ENCODE peak calls at places on chromosomes 12 and 14, in six cellular contexts. One of them, this sample, is unnamed.

GRCh38 chr12:31298510-31298904 is 27.4 kb downstream of the SINHCAF start:
- DNase-seq in K562: no peak
- DNase-seq in H1: no peak
- DNase-seq in GM12878: peak; percentile 48
- DNase-seq in SK-N-SH: no peak
- DNase-seq in HepG2: no peak
- DNase-seq in this sample: no peak

GRCh38 chr14:32252030-32252670 is 49.1 kb upstream of the RNU6-8 start:
- DNase-seq in SK-N-SH: peak; percentile 76
- DNase-seq in H1: peak; percentile 53
- DNase-seq in K562: peak; percentile 67
- DNase-seq in HepG2: peak; percentile 89
- DNase-seq in GM12878: peak; percentile 36
- DNase-seq in this sample: peak; percentile 80

GRCh38 chr12:66538970-66539369 is 139.9 kb downstream of the GRIP1 start:
- DNase-seq in K562: no peak
- DNase-seq in H1: no peak
- DNase-seq in GM12878: no peak
- DNase-seq in SK-N-SH: no peak
- DNase-seq in HepG2: no peak
- DNase-seq in this sample: no peak

GRCh38 chr12:62190081-62190480 is 70.1 kb upstream of the USP15 start:
- DNase-seq in GM12878: no peak
- DNase-seq in HepG2: no peak
- DNase-seq in K562: no peak
- DNase-seq in SK-N-SH: no peak
- DNase-seq in H1: no peak
- DNase-seq in this sample: no peak

GRCh38 chr12:48165089-48166031 is 8.0 kb upstream of the ASB8 start:
- DNase-seq in HepG2: peak; percentile 44
- DNase-seq in GM12878: peak; percentile 45
- DNase-seq in H1: no peak
- DNase-seq in K562: peak; percentile 77
- DNase-seq in SK-N-SH: peak; percentile 67
- DNase-seq in this sample: peak; percentile 59

GRCh38 chr14:70821916-70822705 is 12.8 kb upstream of the MAP3K9 start:
- DNase-seq in HepG2: no peak
- DNase-seq in H1: peak; percentile 82
- DNase-seq in GM12878: no peak
- DNase-seq in K562: no peak
- DNase-seq in SK-N-SH: peak; percentile 87
- DNase-seq in this sample: peak; percentile 62

GRCh38 chr12:80121661-80122060 is 22.3 kb downstream of the OTOGL start:
- DNase-seq in SK-N-SH: no peak
- DNase-seq in H1: no peak
- DNase-seq in HepG2: no peak
- DNase-seq in GM12878: no peak
- DNase-seq in K562: no peak
- DNase-seq in this sample: no peak

GRCh38 chr12:110613771-110614684 is at the start of gene TCTN1:
- DNase-seq in GM12878: peak; percentile 70
- DNase-seq in SK-N-SH: peak; percentile 98
- DNase-seq in HepG2: peak; percentile 87
- DNase-seq in H1: peak; percentile 97
- DNase-seq in K562: peak; percentile 97
- DNase-seq in this sample: peak; percentile 95

GRCh38 chr12:97151481-97151880 is 244.4 kb downstream of the NEDD1 start:
- DNase-seq in HepG2: no peak
- DNase-seq in H1: no peak
- DNase-seq in K562: no peak
- DNase-seq in GM12878: no peak
- DNase-seq in SK-N-SH: no peak
- DNase-seq in this sample: no peak

GRCh38 chr12:100643246-100643645 is 69.8 kb downstream of the GAS2L3 start:
- DNase-seq in K562: no peak
- DNase-seq in GM12878: no peak
- DNase-seq in HepG2: no peak
- DNase-seq in H1: no peak
- DNase-seq in SK-N-SH: no peak
- DNase-seq in this sample: no peak

GRCh38 chr14:77645520-77646230 is 29.2 kb upstream of the SPTLC2 start:
- DNase-seq in H1: no peak
- DNase-seq in SK-N-SH: no peak
- DNase-seq in K562: peak; percentile 68
- DNase-seq in HepG2: no peak
- DNase-seq in GM12878: no peak
- DNase-seq in this sample: no peak

GRCh38 chr12:109503611-109504010 is 26.2 kb downstream of the UBE3B start:
- DNase-seq in GM12878: no peak
- DNase-seq in H1: no peak
- DNase-seq in SK-N-SH: no peak
- DNase-seq in K562: no peak
- DNase-seq in HepG2: no peak
- DNase-seq in this sample: no peak

GRCh38 chr12:10501031-10501430 is 4.7 kb upstream of the EIF2S3B start:
- DNase-seq in K562: no peak
- DNase-seq in HepG2: no peak
- DNase-seq in SK-N-SH: no peak
- DNase-seq in GM12878: no peak
- DNase-seq in H1: no peak
- DNase-seq in this sample: no peak

GRCh38 chr14:80973918-80974317 is 18.5 kb downstream of the TSHR start:
- DNase-seq in SK-N-SH: no peak
- DNase-seq in H1: no peak
- DNase-seq in GM12878: no peak
- DNase-seq in HepG2: no peak
- DNase-seq in K562: no peak
- DNase-seq in this sample: no peak

GRCh38 chr12:4478933-4479332 is 33.3 kb upstream of the FGF6 start:
- DNase-seq in GM12878: no peak
- DNase-seq in SK-N-SH: no peak
- DNase-seq in HepG2: no peak
- DNase-seq in H1: no peak
- DNase-seq in K562: no peak
- DNase-seq in this sample: no peak

GRCh38 chr14:61222388-61222787 is 58.8 kb downstream of the TMEM30B start:
- DNase-seq in H1: no peak
- DNase-seq in HepG2: no peak
- DNase-seq in GM12878: no peak
- DNase-seq in K562: no peak
- DNase-seq in SK-N-SH: no peak
- DNase-seq in this sample: no peak

GRCh38 chr12:112992541-112993398 is 14.5 kb downstream of the OAS2 start:
- DNase-seq in GM12878: no peak
- DNase-seq in H1: peak; percentile 91
- DNase-seq in SK-N-SH: peak; percentile 70
- DNase-seq in K562: peak; percentile 73
- DNase-seq in HepG2: peak; percentile 63
- DNase-seq in this sample: peak; percentile 75

GRCh38 chr12:102364709-102365108 is 115.7 kb downstream of the IGF1 start:
- DNase-seq in K562: no peak
- DNase-seq in GM12878: no peak
- DNase-seq in SK-N-SH: no peak
- DNase-seq in H1: no peak
- DNase-seq in HepG2: no peak
- DNase-seq in this sample: no peak

GRCh38 chr12:76316468-76316867 is 31.7 kb downstream of the BBS10 start:
- DNase-seq in K562: no peak
- DNase-seq in HepG2: no peak
- DNase-seq in SK-N-SH: no peak
- DNase-seq in H1: no peak
- DNase-seq in GM12878: no peak
- DNase-seq in this sample: no peak

GRCh38 chr14:44912041-44912869 is 49.5 kb downstream of the KLHL28 start:
- DNase-seq in SK-N-SH: peak; percentile 34
- DNase-seq in HepG2: no peak
- DNase-seq in K562: no peak
- DNase-seq in H1: no peak
- DNase-seq in GM12878: no peak
- DNase-seq in this sample: no peak

GRCh38 chr14:101200650-101201516 is 297.4 kb upstream of the RTL1 start:
- DNase-seq in GM12878: no peak
- DNase-seq in K562: no peak
- DNase-seq in HepG2: no peak
- DNase-seq in H1: peak; percentile 13
- DNase-seq in SK-N-SH: peak; percentile 13
- DNase-seq in this sample: no peak

GRCh38 chr14:74898694-74899093 is 17.0 kb downstream of the DLST start:
- DNase-seq in K562: no peak
- DNase-seq in H1: no peak
- DNase-seq in HepG2: peak; percentile 82
- DNase-seq in SK-N-SH: no peak
- DNase-seq in GM12878: no peak
- DNase-seq in this sample: no peak

GRCh38 chr14:74905595-74906142 is 17.4 kb downstream of the RPS6KL1 start:
- DNase-seq in SK-N-SH: peak; percentile 86
- DNase-seq in HepG2: peak; percentile 36
- DNase-seq in K562: peak; percentile 74
- DNase-seq in H1: peak; percentile 95
- DNase-seq in GM12878: no peak
- DNase-seq in this sample: peak; percentile 60

GRCh38 chr14:74904623-74905503 is 18.2 kb downstream of the RPS6KL1 start:
- DNase-seq in K562: no peak
- DNase-seq in HepG2: no peak
- DNase-seq in SK-N-SH: no peak
- DNase-seq in H1: no peak
- DNase-seq in GM12878: no peak
- DNase-seq in this sample: no peak

GRCh38 chr14:74906923-74907620 is 16.0 kb downstream of the RPS6KL1 start:
- DNase-seq in SK-N-SH: no peak
- DNase-seq in HepG2: no peak
- DNase-seq in K562: no peak
- DNase-seq in GM12878: no peak
- DNase-seq in H1: no peak
- DNase-seq in this sample: no peak

GRCh38 chr14:74902941-74903705 is 19.9 kb downstream of the RPS6KL1 start:
- DNase-seq in SK-N-SH: no peak
- DNase-seq in HepG2: no peak
- DNase-seq in GM12878: no peak
- DNase-seq in K562: no peak
- DNase-seq in H1: no peak
- DNase-seq in this sample: no peak
- TF ChIP-seq MAX in SK-N-SH: no peak
- TF ChIP-seq MAX in HepG2: no peak
- TF ChIP-seq MAX in GM12878: no peak
- TF ChIP-seq MAX in K562: no peak
- TF ChIP-seq MAX in H1: no peak
- TF ChIP-seq MAX in this sample: no peak

GRCh38 chr12:196436-196835 is 17.5 kb downstream of the SLC6A12 start:
- DNase-seq in SK-N-SH: no peak
- DNase-seq in HepG2: no peak
- DNase-seq in GM12878: no peak
- DNase-seq in H1: no peak
- DNase-seq in K562: no peak
- DNase-seq in this sample: no peak

GRCh38 chr12:197911-198695 is 15.9 kb downstream of the SLC6A12 start:
- DNase-seq in HepG2: no peak
- DNase-seq in K562: no peak
- DNase-seq in H1: no peak
- DNase-seq in GM12878: no peak
- DNase-seq in SK-N-SH: no peak
- DNase-seq in this sample: no peak

GRCh38 chr12:201361-201760 is 12.6 kb downstream of the SLC6A12 start:
- DNase-seq in HepG2: no peak
- DNase-seq in H1: no peak
- DNase-seq in SK-N-SH: no peak
- DNase-seq in GM12878: no peak
- DNase-seq in K562: no peak
- DNase-seq in this sample: no peak

GRCh38 chr12:197347-197746 is 16.6 kb downstream of the SLC6A12 start:
- DNase-seq in K562: no peak
- DNase-seq in SK-N-SH: no peak
- DNase-seq in HepG2: no peak
- DNase-seq in GM12878: no peak
- DNase-seq in H1: no peak
- DNase-seq in this sample: no peak

DNA sequence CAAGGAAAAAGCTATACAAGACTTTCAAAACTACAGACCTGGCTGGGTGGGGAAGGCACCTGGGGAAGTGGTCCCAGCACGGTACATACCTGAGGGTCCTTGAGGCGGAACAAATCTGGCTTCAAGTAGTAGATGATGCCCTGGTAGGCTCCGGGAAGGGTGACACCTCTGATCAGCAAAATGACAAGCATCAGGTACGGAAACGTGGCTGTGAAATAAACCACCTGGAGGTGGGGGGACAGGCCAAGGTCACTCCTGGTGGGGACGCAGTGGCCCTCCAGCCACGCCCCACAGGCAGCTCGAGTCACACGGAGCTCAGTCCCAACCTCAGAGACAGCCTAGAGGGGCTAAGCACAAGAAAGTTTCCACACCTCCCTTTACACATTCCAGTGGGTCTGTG is 15.2 kb downstream of the SLC6A12 start:
- DNase-seq in HepG2: no peak
- DNase-seq in SK-N-SH: no peak
- DNase-seq in H1: no peak
- DNase-seq in K562: no peak
- DNase-seq in GM12878: no peak
- DNase-seq in this sample: no peak
- TF ChIP-seq CHD2 in HepG2: no peak
- TF ChIP-seq CHD2 in SK-N-SH: no peak
- TF ChIP-seq CHD2 in H1: no peak
- TF ChIP-seq CHD2 in K562: no peak
- TF ChIP-seq CHD2 in GM12878: no peak
- TF ChIP-seq CHD2 in this sample: no peak

GRCh38 chr12:67659296-67659695 is 10.8 kb downstream of the DYRK2 start:
- DNase-seq in SK-N-SH: no peak
- DNase-seq in GM12878: no peak
- DNase-seq in HepG2: no peak
- DNase-seq in H1: no peak
- DNase-seq in K562: no peak
- DNase-seq in this sample: no peak
- H3K4me1 ChIP-seq in SK-N-SH: peaks cover 32% of the 10 kb centered on the region
- H3K4me1 ChIP-seq in GM12878: no peaks in the 10 kb centered on the region
- H3K4me1 ChIP-seq in HepG2: no peaks in the 10 kb centered on the region
- H3K4me1 ChIP-seq in H1: peaks cover 2% of the 10 kb centered on the region
- H3K4me1 ChIP-seq in K562: no peaks in the 10 kb centered on the region
- H3K4me1 ChIP-seq in this sample: no peaks in the 10 kb centered on the region

GRCh38 chr14:58160561-58160960 is 8.5 kb upstream of the ARMH4 start:
- DNase-seq in K562: no peak
- DNase-seq in HepG2: no peak
- DNase-seq in SK-N-SH: no peak
- DNase-seq in H1: no peak
- DNase-seq in GM12878: no peak
- DNase-seq in this sample: no peak

GRCh38 chr14:58167891-58168290 is 15.9 kb upstream of the ARMH4 start:
- DNase-seq in GM12878: no peak
- DNase-seq in K562: no peak
- DNase-seq in H1: no peak
- DNase-seq in HepG2: no peak
- DNase-seq in SK-N-SH: no peak
- DNase-seq in this sample: no peak

GRCh38 chr14:58167057-58167456 is 15.0 kb upstream of the ARMH4 start:
- DNase-seq in K562: no peak
- DNase-seq in H1: no peak
- DNase-seq in GM12878: no peak
- DNase-seq in HepG2: no peak
- DNase-seq in SK-N-SH: no peak
- DNase-seq in this sample: no peak

GRCh38 chr14:58171090-58171489 is 19.1 kb upstream of the ARMH4 start:
- DNase-seq in SK-N-SH: peak; percentile 70
- DNase-seq in GM12878: peak; percentile 42
- DNase-seq in HepG2: peak; percentile 79
- DNase-seq in H1: peak; percentile 85
- DNase-seq in K562: peak; percentile 94
- DNase-seq in this sample: peak; percentile 92

GRCh38 chr14:58166005-58166983 is 14.3 kb upstream of the ARMH4 start:
- DNase-seq in HepG2: peak; percentile 29
- DNase-seq in H1: peak; percentile 96
- DNase-seq in K562: peak; percentile 82
- DNase-seq in GM12878: no peak
- DNase-seq in SK-N-SH: peak; percentile 67
- DNase-seq in this sample: peak; percentile 79
- TF ChIP-seq MAX in HepG2: no peak
- TF ChIP-seq MAX in H1: no peak
- TF ChIP-seq MAX in K562: no peak
- TF ChIP-seq MAX in GM12878: no peak
- TF ChIP-seq MAX in SK-N-SH: no peak
- TF ChIP-seq MAX in this sample: no peak